ENCODE peak calls at places on chromosomes 4 and X, in six cellular contexts. One of them, this sample, is unnamed.

GRCh38 chrX:38437093-38437492 is 84.7 kb downstream of the OTC start:
- DNase-seq in upper lobe of left lung: no peak
- DNase-seq in left lung: no peak
- DNase-seq in fibroblast of pulmonary artery: no peak
- DNase-seq in fibroblast of mammary gland: peak
- DNase-seq in cardiac muscle cell: peak
- DNase-seq in this sample: no peak

GRCh38 chr4:17526695-17527477 is 11.9 kb downstream of the CLRN2 start:
- DNase-seq in fibroblast of pulmonary artery: no peak
- DNase-seq in upper lobe of left lung: no peak
- DNase-seq in cardiac muscle cell: no peak
- DNase-seq in fibroblast of mammary gland: no peak
- DNase-seq in left lung: no peak
- DNase-seq in this sample: no peak

GRCh38 chrX:40100141-40100536 is 2.4 kb upstream of the BCOR start:
- DNase-seq in upper lobe of left lung: no peak
- DNase-seq in cardiac muscle cell: peak
- DNase-seq in fibroblast of mammary gland: no peak
- DNase-seq in left lung: peak
- DNase-seq in fibroblast of pulmonary artery: no peak
- DNase-seq in this sample: no peak

GRCh38 chr4:126697748-126698147 is 935.0 kb upstream of the INTU start:
- DNase-seq in fibroblast of pulmonary artery: peak
- DNase-seq in fibroblast of mammary gland: peak
- DNase-seq in cardiac muscle cell: no peak
- DNase-seq in upper lobe of left lung: no peak
- DNase-seq in left lung: no peak
- DNase-seq in this sample: no peak

GRCh38 chr4:156558365-156559025 is 413.1 kb downstream of the PDGFC start:
- DNase-seq in left lung: no peak
- DNase-seq in cardiac muscle cell: no peak
- DNase-seq in upper lobe of left lung: no peak
- DNase-seq in fibroblast of pulmonary artery: no peak
- DNase-seq in fibroblast of mammary gland: no peak
- DNase-seq in this sample: peak

GRCh38 chrX:141142946-141143345 is 34.0 kb downstream of the LDOC1 start:
- DNase-seq in fibroblast of pulmonary artery: no peak
- DNase-seq in cardiac muscle cell: no peak
- DNase-seq in left lung: no peak
- DNase-seq in upper lobe of left lung: no peak
- DNase-seq in fibroblast of mammary gland: peak
- DNase-seq in this sample: no peak

GRCh38 chrX:115189110-115189509 is at the start of gene RBMXL3:
- DNase-seq in fibroblast of pulmonary artery: no peak
- DNase-seq in fibroblast of mammary gland: no peak
- DNase-seq in upper lobe of left lung: no peak
- DNase-seq in cardiac muscle cell: no peak
- DNase-seq in left lung: no peak
- DNase-seq in this sample: no peak

GRCh38 chr4:153248641-153249198 is 44.5 kb downstream of the TRIM2 start:
- DNase-seq in fibroblast of mammary gland: no peak
- DNase-seq in upper lobe of left lung: no peak
- DNase-seq in cardiac muscle cell: no peak
- DNase-seq in left lung: no peak
- DNase-seq in fibroblast of pulmonary artery: no peak
- DNase-seq in this sample: no peak

GRCh38 chr4:168150651-168151050 is 58.3 kb downstream of the ANXA10 start:
- DNase-seq in cardiac muscle cell: peak
- DNase-seq in fibroblast of pulmonary artery: no peak
- DNase-seq in left lung: no peak
- DNase-seq in fibroblast of mammary gland: no peak
- DNase-seq in upper lobe of left lung: no peak
- DNase-seq in this sample: no peak

GRCh38 chr4:3867403-3868100 is 101.4 kb downstream of the ADRA2C start:
- DNase-seq in cardiac muscle cell: no peak
- DNase-seq in left lung: peak
- DNase-seq in upper lobe of left lung: no peak
- DNase-seq in fibroblast of pulmonary artery: no peak
- DNase-seq in fibroblast of mammary gland: no peak
- DNase-seq in this sample: no peak

GRCh38 chrX:153926863-153927685 is 1.0 kb upstream of the ARHGAP4 start:
- DNase-seq in fibroblast of mammary gland: peak
- DNase-seq in left lung: peak
- DNase-seq in fibroblast of pulmonary artery: peak
- DNase-seq in cardiac muscle cell: peak
- DNase-seq in upper lobe of left lung: peak
- DNase-seq in this sample: no peak

DNA sequence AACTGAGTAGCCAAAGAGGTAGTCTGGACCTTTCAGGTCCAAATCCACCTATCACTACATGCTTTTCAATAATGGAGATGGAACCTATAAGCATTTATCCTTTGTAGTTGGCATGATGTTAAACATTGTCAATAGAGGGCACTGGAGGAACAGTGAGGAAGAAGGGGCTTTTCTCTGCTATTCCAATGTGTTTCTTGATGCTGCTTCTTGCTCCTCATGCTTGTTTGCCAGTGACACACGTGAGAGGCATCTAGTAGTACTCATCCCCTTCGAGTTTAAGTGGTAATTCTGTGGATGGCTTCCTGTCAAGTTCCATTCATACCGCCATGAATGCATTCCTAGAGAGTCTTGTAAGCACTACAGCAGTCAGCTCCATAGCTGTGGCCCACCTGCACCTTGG is 84.0 kb downstream of the NAA11 start:
- DNase-seq in cardiac muscle cell: peak
- DNase-seq in fibroblast of pulmonary artery: peak
- DNase-seq in left lung: no peak
- DNase-seq in upper lobe of left lung: no peak
- DNase-seq in fibroblast of mammary gland: peak
- DNase-seq in this sample: no peak
- TF ChIP-seq CTCF in cardiac muscle cell: peak
- TF ChIP-seq CTCF in fibroblast of pulmonary artery: peak
- TF ChIP-seq CTCF in left lung: no peak
- TF ChIP-seq CTCF in upper lobe of left lung: no peak
- TF ChIP-seq CTCF in fibroblast of mammary gland: peak
- TF ChIP-seq CTCF in this sample: no peak

DNA sequence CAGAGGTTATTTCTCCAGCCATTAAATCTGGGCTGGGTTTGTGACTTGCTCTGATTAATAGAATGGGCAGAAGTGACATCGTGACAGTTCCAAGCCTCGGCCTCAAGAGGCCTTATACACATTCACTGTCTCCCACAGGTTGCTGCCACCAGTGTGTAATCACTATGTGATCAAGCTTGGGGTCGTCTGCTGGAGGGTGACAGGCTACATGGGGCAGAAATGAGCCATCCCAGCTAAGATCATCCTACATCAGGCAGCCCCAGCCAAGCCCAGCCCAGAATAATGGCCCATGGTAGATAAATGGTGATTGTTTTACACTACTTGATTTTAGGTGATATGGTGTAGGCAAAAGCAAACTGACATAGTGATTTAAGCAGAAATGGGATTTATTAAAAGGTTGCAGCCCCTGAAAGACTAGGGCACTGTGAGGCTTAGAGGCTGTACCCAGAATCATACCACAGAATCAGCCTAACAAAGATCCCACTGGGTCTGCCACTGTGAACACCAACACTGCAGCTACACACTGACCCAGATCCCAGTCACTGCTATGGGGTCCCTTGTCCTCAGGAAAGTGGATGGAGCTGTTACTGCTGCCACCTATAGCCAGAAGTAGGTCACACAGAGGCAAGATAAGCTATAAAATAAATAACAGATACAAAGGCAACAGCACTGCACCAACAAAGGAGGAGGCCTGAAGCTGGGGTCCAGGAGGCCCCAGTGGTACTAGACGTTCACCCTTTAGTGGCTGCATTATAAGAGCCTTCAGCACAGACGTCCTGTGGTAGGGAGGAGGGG is 159.6 kb upstream of the RBPJ start:
- DNase-seq in fibroblast of mammary gland: no peak
- DNase-seq in left lung: no peak
- DNase-seq in cardiac muscle cell: no peak
- DNase-seq in upper lobe of left lung: no peak
- DNase-seq in fibroblast of pulmonary artery: no peak
- DNase-seq in this sample: no peak
- TF ChIP-seq CTCF in fibroblast of mammary gland: peak
- TF ChIP-seq CTCF in left lung: no peak
- TF ChIP-seq CTCF in cardiac muscle cell: peak
- TF ChIP-seq CTCF in upper lobe of left lung: no peak
- TF ChIP-seq CTCF in fibroblast of pulmonary artery: peak
- TF ChIP-seq CTCF in this sample: no peak

GRCh38 chrX:13094374-13094773 is 50.0 kb upstream of the FAM9C start:
- DNase-seq in fibroblast of mammary gland: no peak
- DNase-seq in cardiac muscle cell: no peak
- DNase-seq in upper lobe of left lung: no peak
- DNase-seq in fibroblast of pulmonary artery: no peak
- DNase-seq in left lung: no peak
- DNase-seq in this sample: no peak
- TF ChIP-seq CTCF in fibroblast of mammary gland: no peak
- TF ChIP-seq CTCF in cardiac muscle cell: no peak
- TF ChIP-seq CTCF in upper lobe of left lung: no peak
- TF ChIP-seq CTCF in fibroblast of pulmonary artery: no peak
- TF ChIP-seq CTCF in left lung: no peak
- TF ChIP-seq CTCF in this sample: no peak

DNA sequence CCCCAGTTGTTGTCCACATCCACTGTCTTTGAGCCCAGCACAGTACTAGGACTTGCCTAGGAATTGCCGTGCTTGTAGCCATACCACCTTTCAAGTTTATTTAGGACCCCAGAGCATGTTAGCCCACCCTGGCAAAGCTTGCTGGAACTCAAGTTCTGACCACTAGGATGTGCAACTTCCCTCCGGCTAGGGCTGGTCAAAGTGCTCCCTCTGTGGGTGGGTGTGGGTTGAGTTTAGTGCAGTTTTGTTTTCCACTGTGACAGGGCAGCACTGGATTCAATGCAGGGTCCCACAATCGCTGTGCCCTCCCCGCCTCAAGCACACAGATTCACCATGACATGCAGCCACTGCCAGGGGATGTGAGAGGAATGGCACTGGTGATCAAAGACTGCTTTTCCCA is 96.0 kb downstream of the RASGEF1B start:
- DNase-seq in upper lobe of left lung: no peak
- DNase-seq in left lung: peak
- DNase-seq in fibroblast of pulmonary artery: no peak
- DNase-seq in cardiac muscle cell: no peak
- DNase-seq in fibroblast of mammary gland: no peak
- DNase-seq in this sample: no peak
- TF ChIP-seq CTCF in upper lobe of left lung: no peak
- TF ChIP-seq CTCF in left lung: no peak
- TF ChIP-seq CTCF in fibroblast of pulmonary artery: no peak
- TF ChIP-seq CTCF in cardiac muscle cell: no peak
- TF ChIP-seq CTCF in fibroblast of mammary gland: peak
- TF ChIP-seq CTCF in this sample: no peak

GRCh38 chrX:149903889-149904748 is 23.1 kb downstream of the MAGEA8 start:
- DNase-seq in fibroblast of mammary gland: peak
- DNase-seq in left lung: no peak
- DNase-seq in fibroblast of pulmonary artery: peak
- DNase-seq in cardiac muscle cell: peak
- DNase-seq in upper lobe of left lung: no peak
- DNase-seq in this sample: no peak
- TF ChIP-seq CTCF in fibroblast of mammary gland: peak
- TF ChIP-seq CTCF in left lung: no peak
- TF ChIP-seq CTCF in fibroblast of pulmonary artery: peak
- TF ChIP-seq CTCF in cardiac muscle cell: peak
- TF ChIP-seq CTCF in upper lobe of left lung: no peak
- TF ChIP-seq CTCF in this sample: no peak

DNA sequence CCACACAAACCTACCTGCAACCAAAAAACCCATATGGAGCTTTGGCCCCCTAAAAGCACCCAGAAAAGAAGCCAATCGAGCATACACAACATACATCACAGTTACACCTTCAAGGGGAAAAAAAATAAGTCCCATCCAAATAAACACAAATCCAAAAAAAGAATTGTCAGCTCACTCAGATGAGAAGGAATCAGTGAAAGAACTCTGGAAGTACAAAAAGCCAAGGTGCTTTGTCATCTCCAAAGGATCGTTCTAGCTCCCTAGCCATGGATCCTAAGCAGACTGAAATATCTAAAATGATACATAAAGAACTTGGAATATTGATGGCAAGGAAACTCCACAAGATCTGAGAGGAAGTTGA is 119.2 kb downstream of the NEK1 start:
- DNase-seq in fibroblast of mammary gland: no peak
- DNase-seq in cardiac muscle cell: no peak
- DNase-seq in fibroblast of pulmonary artery: no peak
- DNase-seq in upper lobe of left lung: no peak
- DNase-seq in left lung: no peak
- DNase-seq in this sample: no peak
- TF ChIP-seq CTCF in fibroblast of mammary gland: no peak
- TF ChIP-seq CTCF in cardiac muscle cell: no peak
- TF ChIP-seq CTCF in fibroblast of pulmonary artery: no peak
- TF ChIP-seq CTCF in upper lobe of left lung: no peak
- TF ChIP-seq CTCF in left lung: no peak
- TF ChIP-seq CTCF in this sample: no peak

GRCh38 chr4:20544645-20545044 is 155.6 kb upstream of the PACRGL start:
- DNase-seq in cardiac muscle cell: peak
- DNase-seq in fibroblast of pulmonary artery: peak
- DNase-seq in fibroblast of mammary gland: peak
- DNase-seq in upper lobe of left lung: no peak
- DNase-seq in left lung: no peak
- DNase-seq in this sample: no peak
- TF ChIP-seq CTCF in cardiac muscle cell: peak
- TF ChIP-seq CTCF in fibroblast of pulmonary artery: peak
- TF ChIP-seq CTCF in fibroblast of mammary gland: peak
- TF ChIP-seq CTCF in upper lobe of left lung: peak
- TF ChIP-seq CTCF in left lung: peak
- TF ChIP-seq CTCF in this sample: peak